ENCODE peak calls at places on chromosomes 5 and 9, in four cellular contexts. O, K, U and G are unnamed samples.

GRCh38 chr5:761206-761771 is 23.2 kb downstream of the ZDHHC11B start:
- DNase-seq in U (peak; percentile 5), K (no peak), O (no peak), G (no peak)

GRCh38 chr9:105070176-105070575 is 142.2 kb upstream of the ABCA1 start:
- DNase-seq in U (no peak), O (peak; percentile 47), K (no peak), G (no peak)

GRCh38 chr5:68074048-68074632 is 141.4 kb upstream of the PIK3R1 start:
- DNase-seq in U (no peak), K (no peak), O (no peak), G (no peak)

GRCh38 chr5:151139015-151139414 is 18.6 kb downstream of the ANXA6 start:
- DNase-seq in U (no peak), K (no peak), O (no peak), G (no peak)

GRCh38 chr5:141001466-141001853 is 35.2 kb downstream of the PCDHAC2 start:
- DNase-seq in K (no peak), O (no peak), U (peak; percentile 72), G (peak; percentile 40)

GRCh38 chr5:146448783-146449519 is 1.8 kb downstream of the TCERG1 start:
- DNase-seq in O (no peak), K (no peak), U (no peak), G (no peak)

GRCh38 chr9:89664896-89665329 is 60.1 kb downstream of the GADD45G start:
- DNase-seq in U (peak; percentile 78), K (no peak), O (no peak), G (no peak)

GRCh38 chr5:124061663-124062062 is 549.7 kb downstream of the CSNK1G3 start:
- DNase-seq in O (peak; percentile 73), U (peak; percentile 16), K (no peak), G (no peak)

GRCh38 chr9:79263666-79264460 is 307.9 kb upstream of the TLE4 start:
- DNase-seq in U (no peak), O (peak; percentile 63), K (no peak), G (no peak)

GRCh38 chr5:119655081-119655480 is 25.7 kb downstream of the FAM170A start:
- DNase-seq in U (no peak), K (no peak), O (no peak), G (no peak)

GRCh38 chr9:4207881-4208615 is 91.8 kb downstream of the GLIS3 start:
- DNase-seq in U (no peak), O (peak; percentile 55), K (no peak), G (no peak)

GRCh38 chr9:101414839-101415238 is 16.2 kb downstream of the ZNF189 start:
- DNase-seq in O (no peak), U (no peak), K (no peak), G (no peak)
- H3K9me3 ChIP-seq in O (peaks cover 5% of the 10 kb centered on the region), U (peaks cover 42% of the 10 kb centered on the region), K (peaks cover 16% of the 10 kb centered on the region), G (no peaks in the 10 kb centered on the region)

DNA sequence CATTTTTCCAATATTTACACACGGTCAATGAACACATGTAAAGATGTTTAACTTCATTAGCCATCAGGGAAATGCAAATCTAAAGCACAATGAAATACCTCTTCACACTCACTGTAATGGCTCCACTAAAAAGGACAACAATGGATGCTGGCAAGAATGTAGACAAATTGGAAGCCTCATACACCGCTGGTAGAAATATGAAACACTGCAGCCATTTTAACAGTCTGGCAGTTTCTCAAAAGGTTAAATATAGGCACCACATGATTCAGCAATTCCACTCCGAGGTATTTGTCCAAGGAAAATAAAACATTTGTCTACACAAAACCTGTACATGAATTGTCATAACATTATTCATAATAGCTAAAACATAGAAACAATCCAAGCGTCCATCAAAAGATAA is 20.0 kb downstream of the RNF145 start:
- DNase-seq in K (no peak), U (no peak), O (peak; percentile 22), G (no peak)
- H2AFZ ChIP-seq in K (no peak overlapping the region), U (no peak overlapping the region), O (no peak overlapping the region), G (no peak overlapping the region)

GRCh38 chr9:34124103-34124502 is 2.4 kb downstream of the DCAF12 start:
- DNase-seq in O (no peak), U (no peak), K (no peak), G (no peak)

GRCh38 chr9:34125681-34126206 is 754 bp downstream of the DCAF12 start:
- DNase-seq in K (peak; percentile 9), U (peak; percentile 39), O (peak; percentile 25), G (no peak)

GRCh38 chr9:34121996-34122395 is 4.5 kb downstream of the DCAF12 start:
- DNase-seq in O (no peak), U (no peak), K (no peak), G (no peak)

GRCh38 chr9:34124923-34125322 is 1.6 kb downstream of the DCAF12 start:
- DNase-seq in O (no peak), K (no peak), U (peak; percentile 22), G (no peak)

DNA sequence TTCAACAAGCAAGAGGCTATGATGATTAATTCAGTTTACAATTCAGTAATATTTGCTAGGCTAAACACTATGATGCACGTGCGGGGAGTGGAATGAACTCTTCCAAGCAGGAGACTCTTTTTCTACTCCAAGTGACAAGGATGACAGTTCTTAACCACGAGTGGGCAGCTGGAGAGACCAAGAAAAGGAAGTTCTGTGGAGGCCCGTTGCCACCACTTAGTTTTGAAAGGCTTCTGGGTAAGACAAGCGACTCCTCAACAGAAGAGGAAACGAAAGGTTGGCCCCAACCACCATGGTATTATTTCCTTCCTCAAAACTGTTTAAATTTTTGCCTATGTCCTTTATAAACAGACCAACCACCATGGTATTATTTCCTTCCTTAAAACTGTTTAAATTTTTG is 2.8 kb downstream of the DCAF12 start:
- DNase-seq in U (no peak), O (no peak), K (peak; percentile 13), G (no peak)
- TF ChIP-seq EZH2 in U (no peak), O (no peak), K (no peak), G (no peak)

DNA sequence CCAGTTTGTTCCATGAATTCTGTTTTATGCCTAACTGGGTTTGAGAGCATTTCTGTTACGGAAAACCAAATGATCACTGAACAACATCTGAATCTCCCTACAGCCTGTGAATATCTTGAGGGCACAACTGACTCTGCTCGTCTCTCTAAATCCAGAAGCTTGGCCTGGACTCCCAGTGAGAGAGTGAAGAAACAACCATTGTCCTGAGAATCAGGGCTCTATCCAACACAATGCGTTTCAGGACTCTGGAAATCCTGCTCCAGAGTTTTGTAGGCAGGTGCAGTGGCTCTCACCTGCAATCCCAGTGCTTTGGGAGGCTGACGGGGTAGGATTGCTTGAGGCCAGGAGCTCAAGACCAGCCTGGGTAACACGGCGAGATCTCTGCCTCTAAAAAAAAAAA is 7.8 kb upstream of the MVB12B start:
- DNase-seq in U (no peak), K (no peak), O (no peak), G (no peak)
- H3K9me3 ChIP-seq in U (no peaks in the 10 kb centered on the region), K (peaks cover 2% of the 10 kb centered on the region), O (no peaks in the 10 kb centered on the region), G (no peaks in the 10 kb centered on the region)

DNA sequence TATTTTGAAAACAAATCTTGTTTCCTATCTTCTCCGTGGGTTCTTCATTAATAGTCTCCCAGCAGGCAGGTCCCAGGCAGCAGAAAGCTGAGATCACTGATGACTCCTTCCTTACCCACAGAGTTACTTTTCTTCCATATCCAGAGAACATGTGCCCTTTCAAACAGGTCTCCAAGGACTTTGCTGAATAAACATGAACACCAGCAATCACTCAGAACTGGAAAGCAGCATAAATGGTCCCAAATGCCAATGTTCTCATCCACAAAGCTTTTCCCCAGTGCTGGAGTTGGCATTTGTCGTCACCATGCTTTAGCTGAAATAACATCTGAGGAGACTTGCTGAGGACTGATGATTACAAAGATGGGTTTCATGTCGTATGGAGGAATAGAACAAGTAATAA is 134.0 kb downstream of the YIPF5 start:
- DNase-seq in K (no peak), O (no peak), U (no peak), G (no peak)
- H2AFZ ChIP-seq in K (no peak overlapping the region), O (no peak overlapping the region), U (no peak overlapping the region), G (no peak overlapping the region)

GRCh38 chr5:132224721-132225120 is 2.9 kb downstream of the P4HA2 start:
- DNase-seq in U (no peak), K (no peak), O (peak; percentile 28), G (no peak)
- TF ChIP-seq EZH2 in U (no peak), K (no peak), O (no peak), G (no peak)

DNA sequence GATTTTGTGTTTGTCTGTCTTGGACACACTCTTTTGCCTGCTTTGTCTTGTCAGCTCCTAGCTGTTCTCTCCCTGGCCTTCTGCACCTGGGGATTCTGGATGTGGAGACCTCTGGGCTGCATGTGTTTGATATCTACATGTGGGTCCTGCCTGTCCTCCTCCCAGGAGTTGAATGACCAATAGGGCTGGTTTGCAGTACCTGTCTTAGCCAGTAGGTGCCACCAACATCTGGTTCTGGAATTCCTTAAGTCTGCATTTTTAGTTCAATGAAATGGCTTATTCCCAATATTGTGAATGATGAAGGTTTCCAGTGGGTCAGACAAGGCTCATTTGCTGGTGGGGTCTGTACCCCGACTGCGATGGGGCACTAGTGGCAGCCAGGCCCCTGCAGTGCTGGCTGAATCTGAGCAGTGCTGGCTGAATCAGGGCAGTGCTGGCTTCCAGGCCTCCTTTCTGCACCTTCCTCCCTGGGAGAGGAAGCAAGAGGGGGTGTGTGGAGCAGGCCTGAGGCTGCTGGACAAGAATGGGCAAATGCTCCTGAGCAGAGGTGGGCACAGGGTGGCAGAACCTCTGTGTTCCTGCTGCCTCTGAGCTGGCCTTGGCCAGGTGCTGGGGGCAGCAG is 73.3 kb downstream of the RXRA start:
- DNase-seq in K (peak; percentile 30), O (peak; percentile 16), U (no peak), G (peak; percentile 36)
- H3K9me3 ChIP-seq in K (no peaks in the 10 kb centered on the region), O (peaks cover 5% of the 10 kb centered on the region), U (no peaks in the 10 kb centered on the region), G (peaks cover 12% of the 10 kb centered on the region)